ENCODE peak calls at places on chromosomes 4 and X, in seven cellular contexts. G, D, W, V, A, F and B are unnamed samples.

GRCh38 chr4:79638735-79639134 is 230.7 kb upstream of the GK2 start:
- DNase-seq in G (no peak), D (no peak), W (no peak), V (no peak), A (no peak), F (no peak), B (no peak)

GRCh38 chr4:136424052-136424451 is 1108.2 kb downstream of the PCDH18 start:
- DNase-seq in G (no peak), D (no peak), W (no peak), V (no peak), A (no peak), F (no peak), B (no peak)

GRCh38 chr4:41748074-41748787 is at the start of gene PHOX2B:
- DNase-seq in G (no peak), D (no peak), W (no peak), V (no peak), A (no peak), F (no peak), B (no peak)

GRCh38 chr4:178037459-178038214 is 595.4 kb upstream of the AGA start:
- DNase-seq in G (no peak), D (no peak), W (no peak), V (no peak), A (no peak), F (no peak), B (no peak)

GRCh38 chr4:158934996-158935669 is 166.3 kb downstream of the FNIP2 start:
- DNase-seq in G (no peak), D (no peak), W (no peak), V (no peak), A (no peak), F (no peak), B (no peak)

GRCh38 chr4:74092957-74093356 is 6.0 kb downstream of the CXCL2 start:
- DNase-seq in G (no peak), D (no peak), W (no peak), V (no peak), A (no peak), F (peak), B (no peak)

GRCh38 chr4:102180080-102180479 is 165.2 kb downstream of the SLC39A8 start:
- DNase-seq in G (no peak), D (no peak), W (no peak), V (no peak), A (no peak), F (no peak), B (peak)

GRCh38 chr4:9987749-9988346 is 33.4 kb downstream of the SLC2A9 start:
- DNase-seq in G (no peak), D (no peak), W (no peak), V (no peak), A (no peak), F (no peak), B (no peak)

GRCh38 chr4:5870220-5870619 is 22.7 kb downstream of the CRMP1 start:
- DNase-seq in G (no peak), D (no peak), W (no peak), V (no peak), A (no peak), F (no peak), B (no peak)

GRCh38 chr4:151267104-151267503 is 9.9 kb upstream of the PRSS48 start:
- DNase-seq in G (no peak), D (no peak), W (no peak), V (no peak), A (no peak), F (no peak), B (no peak)

GRCh38 chr4:15738877-15739276 is 36.0 kb downstream of the BST1 start:
- DNase-seq in G (no peak), D (no peak), W (no peak), V (no peak), A (no peak), F (no peak), B (no peak)

GRCh38 chr4:25955705-25956104 is 41.7 kb downstream of the SMIM20 start:
- DNase-seq in G (no peak), D (no peak), W (no peak), V (no peak), A (no peak), F (no peak), B (no peak)

GRCh38 chrX:54481751-54482150 is 14.3 kb downstream of the FGD1 start:
- DNase-seq in G (no peak), D (no peak), W (no peak), V (no peak), A (no peak), F (no peak), B (no peak)

GRCh38 chrX:151488677-151489076 is 74.8 kb upstream of the PASD1 start:
- DNase-seq in G (no peak), D (no peak), W (no peak), V (no peak), A (no peak), F (no peak), B (peak)

GRCh38 chr4:11367371-11367770 is 61.3 kb downstream of the HS3ST1 start:
- DNase-seq in G (peak), D (peak), W (no peak), V (no peak), A (no peak), F (peak), B (peak)

GRCh38 chrX:70001269-70001668 is 48.5 kb downstream of the AWAT2 start:
- DNase-seq in G (no peak), D (no peak), W (no peak), V (no peak), A (no peak), F (no peak), B (no peak)

GRCh38 chrX:150438165-150438564 is 75.0 kb downstream of the MAMLD1 start:
- DNase-seq in G (no peak), D (no peak), W (no peak), V (no peak), A (no peak), F (no peak), B (no peak)

GRCh38 chrX:79140731-79141130 is 3.8 kb upstream of the GPR174 start:
- DNase-seq in G (no peak), D (no peak), W (no peak), V (no peak), A (no peak), F (no peak), B (no peak)

GRCh38 chr4:164252286-164252685 is 501.6 kb upstream of the SMIM31 start:
- DNase-seq in G (no peak), D (peak), W (no peak), V (no peak), A (no peak), F (no peak), B (peak)

GRCh38 chr4:82372502-82372873 is 1.3 kb downstream of the HNRNPD start:
- DNase-seq in G (no peak), D (peak), W (no peak), V (no peak), A (no peak), F (peak), B (peak)

GRCh38 chr4:5142726-5143125 is 91.4 kb downstream of the STK32B start:
- DNase-seq in G (no peak), D (no peak), W (no peak), V (no peak), A (peak), F (no peak), B (no peak)

GRCh38 chrX:129653985-129654651 is 638 bp downstream of the APLN start:
- DNase-seq in G (peak), D (no peak), W (no peak), V (no peak), A (no peak), F (no peak), B (no peak)